ENCODE peak calls at places on chromosomes 13 and 19, in ten cellular contexts. H is upper lobe of left lung, U is suprapubic skin, Y is ovary, P is stomach, E is A549, W is GM12878, O is transverse colon, C is K562, J is H1. B is an unnamed sample.

GRCh38 chr13:93614776-93615175 is 388.2 kb downstream of the GPC6 start:
- DNase-seq in H (no peak), U (no peak), Y (no peak), P (no peak), E (no peak), W (no peak), O (no peak), C (no peak), J (no peak), B (no peak)

GRCh38 chr13:45349438-45349837 is 8.5 kb upstream of the TPT1 start:
- DNase-seq in H (no peak), U (no peak), Y (no peak), P (no peak), E (no peak), W (no peak), O (no peak), C (no peak), J (no peak), B (no peak)

GRCh38 chr19:1487576-1488281 is 2.4 kb downstream of the PCSK4 start:
- DNase-seq in H (peak), U (no peak), Y (no peak), P (no peak), E (no peak), W (no peak), O (no peak), C (no peak), J (no peak), B (no peak)

GRCh38 chr13:98879965-98880364 is 97.9 kb downstream of the DOCK9 start:
- DNase-seq in H (no peak), U (no peak), Y (no peak), P (no peak), E (no peak), W (no peak), O (no peak), C (no peak), J (no peak), B (no peak)

GRCh38 chr13:86095351-86095750 is 296.1 kb upstream of the SLITRK6 start:
- DNase-seq in H (no peak), U (no peak), Y (no peak), P (no peak), E (no peak), W (no peak), O (no peak), C (no peak), J (no peak), B (no peak)

GRCh38 chr13:85108356-85108755 is 690.9 kb downstream of the SLITRK6 start:
- DNase-seq in H (peak), U (peak), Y (no peak), P (no peak), E (no peak), W (no peak), O (no peak), C (no peak), J (no peak), B (no peak)

GRCh38 chr19:58227964-58228583 is 640 bp upstream of the ZNF544 start:
- DNase-seq in H (no peak), U (no peak), Y (no peak), P (no peak), E (no peak), W (no peak), O (no peak), C (no peak), J (no peak), B (no peak)

GRCh38 chr13:109165417-109165904 is 536.0 kb downstream of the MYO16 start:
- DNase-seq in H (no peak), U (no peak), Y (no peak), P (no peak), E (no peak), W (no peak), O (no peak), C (no peak), J (no peak), B (no peak)

GRCh38 chr13:29526741-29527140 is 68.7 kb downstream of the SLC7A1 start:
- DNase-seq in H (no peak), U (peak), Y (no peak), P (no peak), E (no peak), W (no peak), O (no peak), C (no peak), J (no peak), B (no peak)

GRCh38 chr19:4088065-4088679 is 21.5 kb upstream of the ZBTB7A start:
- DNase-seq in H (peak), U (peak), Y (no peak), P (no peak), E (no peak), W (no peak), O (no peak), C (no peak), J (no peak), B (no peak)

GRCh38 chr13:31264146-31264545 is 64.4 kb downstream of the B3GLCT start:
- DNase-seq in H (no peak), U (no peak), Y (no peak), P (no peak), E (no peak), W (no peak), O (no peak), C (no peak), J (no peak), B (no peak)

GRCh38 chr13:59269476-59269875 is 894.3 kb downstream of the DIAPH3 start:
- DNase-seq in H (no peak), U (no peak), Y (no peak), P (no peak), E (no peak), W (no peak), O (no peak), C (no peak), J (no peak), B (no peak)

GRCh38 chr13:108214511-108215383 is 589 bp downstream of the LIG4 start:
- DNase-seq in H (peak), U (peak), Y (no peak), P (no peak), E (no peak), W (no peak), O (no peak), C (no peak), J (no peak), B (no peak)

GRCh38 chr19:38411041-38411712 is 8.3 kb downstream of the FAM98C start:
- DNase-seq in H (no peak), U (no peak), Y (no peak), P (no peak), E (peak), W (no peak), O (no peak), C (no peak), J (no peak), B (no peak)

GRCh38 chr19:52554216-52554971 is 15.7 kb upstream of the ZNF701 start:
- DNase-seq in H (no peak), U (no peak), Y (no peak), P (no peak), E (no peak), W (no peak), O (no peak), C (no peak), J (no peak), B (no peak)

GRCh38 chr19:53086949-53087348 is 16.3 kb downstream of the ZNF160 start:
- DNase-seq in H (no peak), U (no peak), Y (no peak), P (no peak), E (no peak), W (no peak), O (no peak), C (no peak), J (no peak), B (no peak)

GRCh38 chr19:19594371-19594770 is 24.1 kb downstream of the PBX4 start:
- DNase-seq in H (no peak), U (no peak), Y (no peak), P (no peak), E (no peak), W (no peak), O (no peak), C (no peak), J (no peak), B (no peak)

GRCh38 chr13:23554000-23554399 is 16.2 kb upstream of the TNFRSF19 start:
- DNase-seq in H (no peak), U (no peak), Y (no peak), P (no peak), E (no peak), W (no peak), O (no peak), C (no peak), J (no peak), B (no peak)

GRCh38 chr19:47176627-47177090 is 46.0 kb downstream of the SAE1 start:
- DNase-seq in H (no peak), U (no peak), Y (no peak), P (no peak), E (no peak), W (no peak), O (no peak), C (no peak), J (no peak), B (peak)

GRCh38 chr13:92379371-92379770 is 847.2 kb upstream of the GPC6 start:
- DNase-seq in H (no peak), U (no peak), Y (no peak), P (no peak), E (no peak), W (no peak), O (no peak), C (no peak), J (no peak), B (no peak)

GRCh38 chr13:24630851-24631341 is 49.3 kb upstream of the ATP12A start:
- DNase-seq in H (no peak), U (no peak), Y (no peak), P (peak), E (no peak), W (no peak), O (no peak), C (peak), J (no peak), B (no peak)

GRCh38 chr13:25178070-25178469 is 6.0 kb upstream of the AMER2 start:
- DNase-seq in H (no peak), U (no peak), Y (no peak), P (no peak), E (no peak), W (no peak), O (no peak), C (no peak), J (no peak), B (peak)

GRCh38 chr19:58394821-58395219 is 636 bp upstream of the RNF225 start:
- DNase-seq in H (peak), U (peak), Y (peak), P (no peak), E (peak), W (no peak), O (no peak), C (no peak), J (peak), B (no peak)

GRCh38 chr19:5826531-5827341 is 12.8 kb downstream of the FUT6 start:
- DNase-seq in H (no peak), U (peak), Y (no peak), P (peak), E (peak), W (no peak), O (peak), C (no peak), J (peak), B (no peak)

GRCh38 chr19:10615429-10616023 is 9.8 kb upstream of the SLC44A2 start:
- DNase-seq in H (no peak), U (no peak), Y (no peak), P (no peak), E (no peak), W (no peak), O (no peak), C (no peak), J (no peak), B (no peak)

GRCh38 chr13:81408647-81409046 is 1067.7 kb upstream of the SPRY2 start:
- DNase-seq in H (no peak), U (no peak), Y (no peak), P (no peak), E (no peak), W (no peak), O (no peak), C (no peak), J (no peak), B (no peak)

GRCh38 chr13:18948012-18948663 is 233.5 kb downstream of the TUBA3C start:
- DNase-seq in H (peak), U (no peak), Y (no peak), P (no peak), E (no peak), W (no peak), O (no peak), C (no peak), J (no peak), B (no peak)

GRCh38 chr19:1131718-1132552 is 28.1 kb downstream of the GPX4 start:
- DNase-seq in H (peak), U (peak), Y (peak), P (peak), E (peak), W (peak), O (peak), C (peak), J (no peak), B (peak)

GRCh38 chr13:46553886-46554855 is 1.2 kb downstream of the LRCH1 start:
- DNase-seq in H (peak), U (peak), Y (peak), P (peak), E (peak), W (no peak), O (peak), C (peak), J (peak), B (peak)

GRCh38 chr13:69108486-69108885 is 999.1 kb upstream of the ATXN8OS start:
- DNase-seq in H (no peak), U (no peak), Y (no peak), P (no peak), E (peak), W (no peak), O (no peak), C (no peak), J (no peak), B (no peak)

GRCh38 chr19:48452656-48453480 is 2.5 kb upstream of the KCNJ14 start:
- DNase-seq in H (peak), U (no peak), Y (no peak), P (no peak), E (no peak), W (no peak), O (no peak), C (no peak), J (no peak), B (no peak)

GRCh38 chr13:21639604-21640003 is 31.3 kb upstream of the FGF9 start:
- DNase-seq in H (no peak), U (no peak), Y (no peak), P (no peak), E (no peak), W (no peak), O (no peak), C (no peak), J (no peak), B (no peak)

GRCh38 chr19:45474191-45474940 is 6.6 kb downstream of the FOSB start:
- DNase-seq in H (peak), U (peak), Y (no peak), P (no peak), E (no peak), W (no peak), O (no peak), C (no peak), J (no peak), B (no peak)

GRCh38 chr19:4304509-4305252 is at the start of gene FSD1:
- DNase-seq in H (peak), U (no peak), Y (peak), P (no peak), E (peak), W (no peak), O (no peak), C (peak), J (peak), B (no peak)

GRCh38 chr19:39679056-39679790 is 23.5 kb downstream of the LGALS16 start:
- DNase-seq in H (no peak), U (no peak), Y (no peak), P (no peak), E (no peak), W (peak), O (no peak), C (no peak), J (no peak), B (no peak)

GRCh38 chr13:51451467-51452390 is 1.1 kb downstream of the INTS6 start:
- DNase-seq in H (peak), U (peak), Y (peak), P (peak), E (peak), W (no peak), O (peak), C (peak), J (peak), B (peak)

GRCh38 chr13:51455532-51455931 is 2.7 kb upstream of the INTS6 start:
- DNase-seq in H (peak), U (no peak), Y (peak), P (no peak), E (no peak), W (no peak), O (no peak), C (no peak), J (no peak), B (no peak)

GRCh38 chr13:51453959-51454703 is 1.3 kb upstream of the INTS6 start:
- DNase-seq in H (no peak), U (no peak), Y (peak), P (no peak), E (peak), W (no peak), O (peak), C (peak), J (no peak), B (no peak)

GRCh38 chr13:51452391-51453307 is at the start of gene INTS6:
- DNase-seq in H (peak), U (peak), Y (peak), P (peak), E (peak), W (peak), O (peak), C (peak), J (peak), B (peak)

DNA sequence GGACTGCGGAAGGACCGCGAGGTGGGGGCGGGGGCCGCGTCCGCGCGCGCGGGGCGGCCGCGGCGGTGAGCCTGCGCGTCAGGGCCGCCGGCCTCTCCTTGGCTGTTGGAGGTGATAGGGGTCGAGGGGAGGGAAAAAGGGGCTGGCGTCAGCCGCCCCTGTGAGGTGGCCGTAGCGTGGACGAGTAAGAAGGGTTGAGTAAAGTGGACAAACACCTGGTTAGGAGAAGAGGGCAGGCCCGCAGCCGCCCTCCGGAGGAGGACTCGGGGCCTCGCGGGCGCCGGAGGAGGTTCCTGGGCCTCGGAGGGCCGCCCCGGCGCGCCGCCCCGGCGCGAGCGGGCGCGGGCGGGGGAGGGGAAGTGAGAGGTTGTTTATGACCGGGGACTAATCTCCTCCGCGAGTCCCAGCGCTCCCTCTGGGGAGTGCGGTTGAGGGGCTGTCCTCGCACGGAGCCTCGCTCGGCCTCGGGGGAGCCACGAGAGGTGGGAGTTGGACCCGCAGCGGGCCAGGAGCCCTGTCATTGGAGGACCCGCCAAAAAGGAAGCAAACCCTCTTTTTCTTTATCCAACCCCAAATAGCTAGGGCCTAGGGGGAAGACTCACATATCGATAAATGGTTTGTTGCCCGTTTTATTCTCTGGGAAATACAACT is 597 bp upstream of the INTS6 start:
- DNase-seq in H (peak), U (peak), Y (no peak), P (no peak), E (no peak), W (peak), O (peak), C (peak), J (no peak), B (peak)
- TF ChIP-seq POLR2A in H (no peak), U (peak), Y (peak), P (no peak), E (peak), W (peak), O (peak), C (peak), J (no peak), B (peak)

GRCh38 chr19:33403221-33403972 is 29.9 kb downstream of the CEBPG start:
- DNase-seq in H (peak), U (peak), Y (no peak), P (peak), E (no peak), W (no peak), O (peak), C (peak), J (no peak), B (peak)
- TF ChIP-seq EP300 in H (no peak), U (no peak), Y (no peak), P (no peak), E (no peak), W (no peak), O (no peak), C (no peak), J (no peak), B (no peak)

DNA sequence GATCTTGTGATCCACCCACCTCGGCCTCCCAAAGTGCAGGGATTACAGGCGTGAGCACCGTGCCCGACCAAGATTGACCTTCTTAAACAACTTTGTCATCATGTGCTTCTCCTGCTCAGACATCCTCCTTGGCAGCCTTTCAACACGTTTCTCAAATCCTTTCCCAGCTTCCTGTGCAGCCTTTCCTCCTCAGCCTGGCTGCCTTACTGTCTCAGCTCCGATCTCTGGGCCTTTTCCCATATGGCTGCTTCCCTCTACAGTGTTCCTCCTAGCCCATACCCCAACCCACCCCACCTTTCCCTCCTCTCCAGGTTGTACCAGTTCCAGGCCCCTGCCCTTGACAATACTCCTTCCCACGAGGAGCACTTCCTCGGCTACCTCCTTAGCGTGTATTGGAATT is 7.2 kb downstream of the PHF11 start:
- DNase-seq in H (no peak), U (no peak), Y (no peak), P (no peak), E (no peak), W (no peak), O (peak), C (no peak), J (no peak), B (no peak)
- H3K4me3 ChIP-seq in H (no peak), U (no peak), Y (no peak), P (no peak), E (no peak), W (no peak), O (no peak), C (no peak), J (no peak), B (no peak)

DNA sequence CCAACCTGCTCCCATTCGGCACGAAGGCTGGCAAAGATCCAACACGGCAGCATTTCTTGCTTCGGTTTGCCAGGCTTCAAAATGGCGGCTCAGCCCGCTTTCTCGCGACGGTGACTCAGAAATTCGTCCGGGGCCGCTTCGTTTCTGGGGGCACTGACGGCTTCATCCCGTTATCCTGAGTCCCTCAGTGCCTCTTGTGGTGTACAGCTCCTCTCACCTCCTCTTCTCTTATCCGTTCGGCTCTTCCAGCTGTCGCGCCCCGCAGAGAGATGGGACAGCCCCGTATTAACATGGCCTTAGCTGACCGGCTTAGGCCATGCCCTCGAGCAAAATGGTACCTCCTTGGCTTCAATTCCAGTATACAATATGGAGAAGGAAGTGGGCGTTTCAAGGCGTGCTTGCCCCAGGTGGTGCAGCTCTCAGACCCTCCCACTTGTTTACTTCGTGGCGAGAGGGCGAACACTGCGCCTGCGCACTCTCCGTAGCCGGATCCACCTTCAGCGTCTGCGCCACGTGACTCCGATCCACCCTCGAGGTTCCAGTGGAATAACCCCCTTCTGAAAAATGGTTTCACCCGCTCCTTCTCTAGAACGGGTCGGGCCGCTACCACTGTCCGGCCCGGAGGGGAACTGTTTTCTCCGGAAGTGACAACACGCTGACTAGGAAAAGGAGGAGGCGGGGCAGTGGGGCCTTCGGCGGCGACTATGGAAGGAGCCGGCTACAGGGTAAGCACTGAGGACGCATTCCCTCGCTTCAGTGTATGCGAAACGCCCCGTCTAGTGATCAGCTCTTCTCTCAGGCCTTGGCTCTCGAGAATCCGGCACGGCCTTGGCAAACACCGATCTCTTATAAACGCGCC is at the start of the genes AKT1S1 and TBC1D17:
- DNase-seq in H (peak), U (peak), Y (peak), P (peak), E (peak), W (peak), O (peak), C (peak), J (peak), B (peak)
- TF ChIP-seq POLR2A in H (no peak), U (peak), Y (peak), P (no peak), E (peak), W (peak), O (peak), C (peak), J (peak), B (peak)

GRCh38 chr13:83881917-83882625 is at the start of gene SLITRK1:
- DNase-seq in H (peak), U (no peak), Y (peak), P (no peak), E (peak), W (peak), O (no peak), C (no peak), J (peak), B (peak)
- TF ChIP-seq EP300 in H (no peak), U (no peak), Y (no peak), P (no peak), E (no peak), W (no peak), O (no peak), C (no peak), J (no peak), B (peak)